ENCODE peak calls at places on chromosomes 2 and 18, in nine cellular contexts. C is PC-3; V is GM13977; Z is neural crest cell; U is CD4-positive, alpha-beta T cell; O is endodermal cell; M is astrocyte; I is IMR-90; T is HFFc6. H is an unnamed sample.

GRCh38 chr2:44826601-44827000 is 114.9 kb upstream of the SIX3 start:
- DNase-seq in M (no peak), O (no peak), U (no peak), I (no peak), Z (no peak), T (no peak), C (no peak), V (no peak), H (no peak)

GRCh38 chr2:39696072-39696471 is 30.4 kb downstream of the TMEM178A start:
- DNase-seq in O (no peak), I (peak; percentile 93), U (no peak), C (no peak), V (no peak), Z (no peak), T (peak; percentile 54), M (peak; percentile 95), H (no peak)

GRCh38 chr18:65146615-65147014 is 604.2 kb upstream of the CDH7 start:
- DNase-seq in Z (no peak), V (no peak), T (no peak), O (no peak), I (no peak), U (no peak), C (no peak), M (no peak), H (no peak)

GRCh38 chr2:12728221-12728777 is 11.6 kb downstream of the TRIB2 start:
- DNase-seq in I (no peak), V (peak; percentile 32), M (no peak), U (peak; percentile 45), Z (no peak), O (no peak), C (no peak), T (no peak), H (no peak)

GRCh38 chr18:59155140-59155539 is 15.5 kb downstream of the SEC11C start:
- DNase-seq in M (peak; percentile 97), U (no peak), O (no peak), C (no peak), Z (no peak), T (peak; percentile 97), I (peak; percentile 95), V (no peak), H (no peak)

GRCh38 chr2:187575081-187576067 is 21.1 kb upstream of the TFPI start:
- DNase-seq in T (peak; percentile 39), O (no peak), V (no peak), M (peak; percentile 46), U (no peak), C (peak; percentile 44), I (peak; percentile 83), Z (no peak), H (no peak)

GRCh38 chr2:121142452-121142851 is 142.6 kb downstream of the TFCP2L1 start:
- DNase-seq in M (no peak), T (no peak), I (no peak), U (no peak), Z (no peak), V (no peak), O (no peak), C (no peak), H (no peak)

GRCh38 chr2:169265581-169265980 is 96.8 kb downstream of the LRP2 start:
- DNase-seq in I (no peak), V (no peak), M (no peak), O (no peak), U (no peak), Z (no peak), C (no peak), T (no peak), H (no peak)

GRCh38 chr2:25041307-25041927 is 459 bp upstream of the EFR3B start:
- DNase-seq in I (peak; percentile 32), C (peak; percentile 79), Z (peak; percentile 51), V (peak; percentile 26), U (no peak), T (peak; percentile 47), O (peak; percentile 91), M (no peak), H (peak; percentile 73)

GRCh38 chr18:27062802-27063201 is 122.3 kb downstream of the CHST9 start:
- DNase-seq in T (no peak), I (no peak), Z (no peak), U (no peak), M (no peak), O (no peak), V (no peak), C (peak; percentile 29), H (no peak)

GRCh38 chr2:217887841-217888665 is 114.7 kb downstream of the TNS1 start:
- DNase-seq in O (no peak), Z (no peak), U (no peak), T (no peak), V (no peak), I (peak; percentile 21), C (no peak), M (peak; percentile 41), H (no peak)

GRCh38 chr2:75403991-75404428 is 156.7 kb downstream of the EVA1A start:
- DNase-seq in O (no peak), Z (no peak), T (peak; percentile 55), U (no peak), C (peak; percentile 76), M (peak; percentile 22), V (peak; percentile 28), I (peak; percentile 59), H (no peak)

GRCh38 chr2:238102865-238103264 is 2.7 kb downstream of the ESPNL start:
- DNase-seq in C (no peak), I (no peak), Z (no peak), V (no peak), M (no peak), U (no peak), T (no peak), O (peak; percentile 30), H (peak; percentile 35)

GRCh38 chr18:73777356-73778051 is 370.1 kb downstream of the FBXO15 start:
- DNase-seq in V (no peak), U (no peak), O (no peak), M (no peak), I (no peak), Z (no peak), C (no peak), T (no peak), H (no peak)

GRCh38 chr2:153818242-153818641 is 53.5 kb upstream of the GALNT13 start:
- DNase-seq in C (no peak), Z (no peak), I (no peak), M (no peak), V (no peak), O (no peak), T (no peak), U (no peak), H (no peak)

GRCh38 chr2:225584821-225585220 is 185.3 kb downstream of the NYAP2 start:
- DNase-seq in C (no peak), T (no peak), Z (no peak), U (no peak), I (no peak), M (no peak), V (no peak), O (no peak), H (no peak)

GRCh38 chr2:40479995-40480525 is 28.2 kb upstream of the SLC8A1 start:
- DNase-seq in C (no peak), I (no peak), T (no peak), V (no peak), Z (no peak), U (no peak), M (no peak), O (no peak), H (no peak)

GRCh38 chr18:51301376-51301775 is 103.9 kb upstream of the MEX3C start:
- DNase-seq in U (no peak), Z (no peak), I (no peak), V (no peak), O (no peak), M (no peak), T (no peak), C (no peak), H (no peak)

GRCh38 chr2:181363164-181363563 is 94.0 kb upstream of the ITGA4 start:
- DNase-seq in T (no peak), M (no peak), I (no peak), Z (no peak), C (no peak), U (no peak), V (no peak), O (no peak), H (no peak)
- TF ChIP-seq CTCF in T (no peak), M (no peak), I (no peak), Z (no peak), C (no peak), U (no peak), V (no peak), O (no peak), H (no peak)

DNA sequence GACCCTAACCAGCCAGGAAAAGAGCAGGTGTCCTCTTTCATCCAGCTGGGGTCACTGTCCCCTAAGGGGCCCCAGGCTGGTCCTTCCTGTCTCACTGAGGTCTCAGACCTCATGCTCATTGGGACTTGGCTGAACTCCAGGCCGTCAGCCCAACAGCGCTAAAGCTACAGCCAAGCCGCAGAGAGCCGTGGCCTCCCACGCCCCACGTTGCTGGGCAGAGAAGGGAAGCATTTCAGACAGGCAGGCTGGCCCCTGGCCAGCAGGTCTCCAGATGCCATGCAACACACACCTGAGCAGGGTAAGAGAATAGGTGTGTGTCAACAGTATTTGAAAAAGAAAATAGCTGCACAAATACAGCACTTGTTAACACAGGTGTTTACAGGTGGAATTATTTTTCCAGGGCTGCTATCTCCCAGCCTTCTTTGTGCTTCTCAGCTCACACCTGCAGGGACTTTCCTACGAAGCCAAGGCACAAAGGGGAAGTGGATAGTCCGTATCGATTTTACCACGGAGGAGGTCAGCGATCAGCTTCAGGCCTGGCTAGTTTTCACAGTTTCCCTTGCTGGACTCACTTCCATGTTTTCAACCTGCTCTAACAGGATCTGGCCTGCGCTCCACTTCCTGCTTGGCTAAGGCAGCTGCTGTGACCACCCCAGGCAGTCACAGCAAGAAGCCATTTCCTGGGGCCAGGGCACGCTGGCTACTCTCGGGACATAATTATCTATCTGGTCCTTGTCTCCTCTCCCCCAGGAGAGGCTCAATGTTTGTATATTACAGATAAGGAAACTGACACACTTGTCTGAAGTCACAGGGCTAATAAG is 156.1 kb upstream of the ID2 start:
- DNase-seq in Z (no peak), V (peak; percentile 67), M (peak; percentile 48), T (no peak), O (peak; percentile 79), U (no peak), C (peak; percentile 71), I (peak; percentile 12), H (no peak)
- TF ChIP-seq CTCF in Z (no peak), V (peak; percentile 46), M (no peak), T (no peak), O (peak; percentile 68), U (no peak), C (peak; percentile 45), I (no peak), H (no peak)

GRCh38 chr2:233480490-233481202 is 85.9 kb downstream of the USP40 start:
- DNase-seq in M (peak; percentile 55), U (no peak), C (peak; percentile 76), Z (no peak), V (peak; percentile 55), T (no peak), O (no peak), I (no peak), H (no peak)
- TF ChIP-seq CTCF in M (no peak), U (no peak), C (peak; percentile 57), Z (no peak), V (peak; percentile 38), T (no peak), O (no peak), I (no peak), H (no peak)

DNA sequence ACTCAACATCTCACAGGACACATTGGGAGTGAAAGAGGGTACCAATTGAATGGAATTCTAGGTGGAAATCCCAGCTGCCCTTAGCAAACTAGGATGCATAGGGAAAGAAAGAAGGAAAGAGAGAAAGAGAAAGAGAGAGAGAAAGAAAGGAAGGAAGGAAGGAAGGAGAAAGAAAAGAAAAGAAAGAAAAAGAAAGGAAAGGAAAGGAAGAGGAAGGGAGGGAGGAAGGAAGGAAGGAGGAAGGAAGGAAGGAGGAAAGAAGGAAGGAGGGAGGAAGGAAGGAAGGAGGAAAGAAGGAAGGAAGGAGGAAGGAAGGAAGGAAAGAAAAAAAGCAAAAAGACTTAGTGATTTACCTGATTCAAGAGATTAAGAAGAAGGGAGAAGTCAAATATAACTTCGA is 143.9 kb downstream of the SS18 start:
- DNase-seq in T (no peak), M (no peak), O (no peak), Z (no peak), U (no peak), I (no peak), C (no peak), V (no peak), H (no peak)
- TF ChIP-seq CTCF in T (no peak), M (no peak), O (no peak), Z (no peak), U (no peak), I (no peak), C (no peak), V (no peak), H (no peak)